ENCODE peak calls at places on chromosome 12, in five cellular contexts. One of them, this sample, is unnamed.

GRCh38 chr12:20367731-20368652 is at the start of gene PDE3A:
- DNase-seq in CD8-positive, alpha-beta T cell: no peak
- DNase-seq in neural crest cell: peak; percentile 61
- DNase-seq in fibroblast of pulmonary artery: peak; percentile 88
- DNase-seq in NCI-H510A: peak; percentile 13
- DNase-seq in this sample: peak; percentile 10

GRCh38 chr12:75481013-75481705 is 604 bp downstream of the GLIPR1 start:
- DNase-seq in CD8-positive, alpha-beta T cell: no peak
- DNase-seq in neural crest cell: no peak
- DNase-seq in fibroblast of pulmonary artery: peak; percentile 48
- DNase-seq in NCI-H510A: no peak
- DNase-seq in this sample: no peak

GRCh38 chr12:12267801-12268200 is 957 bp upstream of the LRP6 start:
- DNase-seq in CD8-positive, alpha-beta T cell: no peak
- DNase-seq in neural crest cell: no peak
- DNase-seq in fibroblast of pulmonary artery: no peak
- DNase-seq in NCI-H510A: peak; percentile 38
- DNase-seq in this sample: peak; percentile 14

GRCh38 chr12:106292339-106292738 is 10.2 kb upstream of the TCP11L2 start:
- DNase-seq in CD8-positive, alpha-beta T cell: no peak
- DNase-seq in neural crest cell: no peak
- DNase-seq in fibroblast of pulmonary artery: no peak
- DNase-seq in NCI-H510A: no peak
- DNase-seq in this sample: no peak

GRCh38 chr12:1803736-1804135 is 16.6 kb upstream of the LRTM2 start:
- DNase-seq in CD8-positive, alpha-beta T cell: no peak
- DNase-seq in neural crest cell: no peak
- DNase-seq in fibroblast of pulmonary artery: no peak
- DNase-seq in NCI-H510A: no peak
- DNase-seq in this sample: no peak

GRCh38 chr12:132158677-132159554 is 14.7 kb downstream of the NOC4L start:
- DNase-seq in CD8-positive, alpha-beta T cell: no peak
- DNase-seq in neural crest cell: no peak
- DNase-seq in fibroblast of pulmonary artery: no peak
- DNase-seq in NCI-H510A: no peak
- DNase-seq in this sample: no peak

GRCh38 chr12:43282106-43282505 is 269.9 kb downstream of the ADAMTS20 start:
- DNase-seq in CD8-positive, alpha-beta T cell: no peak
- DNase-seq in neural crest cell: no peak
- DNase-seq in fibroblast of pulmonary artery: peak; percentile 77
- DNase-seq in NCI-H510A: no peak
- DNase-seq in this sample: no peak

GRCh38 chr12:120224304-120225199 is 23.6 kb upstream of the RPLP0 start:
- DNase-seq in CD8-positive, alpha-beta T cell: no peak
- DNase-seq in neural crest cell: no peak
- DNase-seq in fibroblast of pulmonary artery: no peak
- DNase-seq in NCI-H510A: peak; percentile 66
- DNase-seq in this sample: peak; percentile 42

GRCh38 chr12:5244513-5244972 is 187.4 kb upstream of the NTF3 start:
- DNase-seq in CD8-positive, alpha-beta T cell: no peak
- DNase-seq in neural crest cell: no peak
- DNase-seq in fibroblast of pulmonary artery: no peak
- DNase-seq in NCI-H510A: peak; percentile 40
- DNase-seq in this sample: no peak

This sample was measured in SHP77.